ENCODE peak calls at places on chromosomes 4 and X, in five cellular contexts. E is fibroblast of lung, U is HL-60, B is AG09309, N is epithelial cell of proximal tubule. I is an unnamed sample.

GRCh38 chr4:6972911-6973310 is 63.3 kb downstream of the TBC1D14 start:
- DNase-seq in B (no peak), E (peak), N (no peak), U (no peak), I (no peak)

GRCh38 chr4:39285111-39285795 is 80.9 kb downstream of the RFC1 start:
- DNase-seq in U (no peak), N (no peak), E (no peak), B (no peak), I (no peak)

GRCh38 chr4:124053872-124054538 is 657.4 kb downstream of the SPRY1 start:
- DNase-seq in U (no peak), E (peak), B (no peak), N (no peak), I (no peak)

GRCh38 chrX:148500428-148501120 is at the start of gene AFF2:
- DNase-seq in E (peak), U (no peak), N (no peak), B (no peak), I (no peak)

GRCh38 chr4:38612996-38613395 is 51.0 kb upstream of the KLF3 start:
- DNase-seq in E (peak), N (no peak), B (no peak), U (no peak), I (no peak)

GRCh38 chr4:4762909-4763814 is 96.3 kb upstream of the MSX1 start:
- DNase-seq in B (peak), E (peak), N (no peak), U (no peak), I (peak)

GRCh38 chrX:130523460-130524394 is 121.9 kb downstream of the RBMX2 start:
- DNase-seq in U (no peak), E (peak), N (no peak), B (no peak), I (no peak)

GRCh38 chr4:4481394-4482000 is 60.4 kb downstream of the STX18 start:
- DNase-seq in E (peak), U (no peak), B (no peak), N (no peak), I (no peak)

GRCh38 chr4:136768925-136769275 is 763.4 kb downstream of the PCDH18 start:
- DNase-seq in B (no peak), N (no peak), E (no peak), U (no peak), I (no peak)

GRCh38 chrX:134418317-134419113 is 41.5 kb upstream of the HPRT1 start:
- DNase-seq in U (no peak), B (no peak), E (no peak), N (no peak), I (no peak)

DNA sequence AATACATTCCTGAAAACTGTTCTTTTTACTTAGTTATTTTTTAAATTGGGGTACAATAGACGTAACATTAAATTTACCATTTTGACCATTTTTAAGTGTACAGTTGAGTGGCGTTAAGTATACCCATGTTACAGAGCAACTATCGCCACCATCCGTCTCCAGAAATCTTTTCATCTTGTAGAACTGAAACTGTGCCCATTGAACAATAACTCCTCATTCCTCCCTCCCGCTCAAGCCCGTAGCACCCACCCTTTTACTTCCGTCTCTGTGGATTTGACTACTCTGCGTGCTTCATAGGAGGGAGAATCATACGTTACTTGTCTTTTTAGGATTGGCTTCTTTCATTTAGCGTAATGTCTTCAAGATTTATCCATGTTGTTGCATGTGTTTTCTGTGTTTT is 55.3 kb downstream of the TMEM131L start:
- DNase-seq in N (no peak), B (no peak), E (no peak), U (no peak), I (no peak)
- H3K4me3 ChIP-seq in N (no peak), B (no peak), E (no peak), U (no peak), I (no peak)

GRCh38 chr4:79678472-79679202 is 270.6 kb upstream of the GK2 start:
- DNase-seq in U (no peak), E (peak), B (no peak), N (no peak), I (no peak)

GRCh38 chr4:79679859-79680258 is 271.8 kb upstream of the GK2 start:
- DNase-seq in N (no peak), B (no peak), E (no peak), U (no peak), I (no peak)

GRCh38 chr4:79673321-79673720 is 265.3 kb upstream of the GK2 start:
- DNase-seq in B (no peak), U (no peak), N (no peak), E (no peak), I (no peak)

GRCh38 chr4:79673898-79674297 is 265.9 kb upstream of the GK2 start:
- DNase-seq in N (no peak), B (no peak), E (no peak), U (no peak), I (no peak)
- TF ChIP-seq CTCF in N (no peak), B (no peak), E (no peak), U (no peak), I (no peak)

DNA sequence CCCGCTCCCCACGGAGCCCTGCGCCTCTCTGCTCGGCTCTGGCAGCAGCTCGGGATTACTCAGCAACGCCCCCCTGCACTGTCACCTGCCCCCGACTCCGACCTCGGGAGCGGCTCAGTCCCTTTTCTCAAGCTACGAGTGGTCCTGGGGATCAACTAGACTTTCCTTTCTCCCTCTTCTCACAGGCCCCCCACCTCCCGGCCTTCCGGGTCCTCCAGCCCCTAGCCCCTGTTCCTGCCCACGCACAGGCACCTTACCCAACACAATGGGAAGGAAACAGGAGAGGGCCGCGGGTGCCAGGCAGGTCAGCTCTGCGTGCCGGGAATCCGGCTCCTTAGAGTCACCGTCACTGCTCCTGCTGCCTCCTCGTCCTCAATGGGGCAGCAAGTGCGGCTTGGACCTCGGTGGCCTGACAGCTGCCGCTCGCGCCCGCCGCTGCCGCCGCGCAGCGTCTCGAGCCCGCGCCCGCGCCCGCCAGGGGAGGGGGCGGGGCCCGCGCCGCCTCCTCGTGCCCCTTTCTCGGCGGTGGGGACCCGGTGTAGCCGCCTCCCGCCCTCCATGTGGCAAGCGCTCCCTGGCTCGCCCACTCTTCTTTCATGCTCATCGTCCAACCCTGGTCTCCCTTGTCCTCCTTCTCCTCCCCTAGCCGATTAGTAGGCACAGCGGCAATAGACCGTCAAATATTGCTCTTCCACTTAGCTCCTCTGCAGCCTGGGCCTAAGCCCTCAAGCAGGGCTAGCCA is at the start of gene RAB9B:
- DNase-seq in N (no peak), U (no peak), B (no peak), E (peak), I (no peak)
- H3K4me3 ChIP-seq in N (peak), U (peak), B (peak), E (peak), I (peak)

DNA sequence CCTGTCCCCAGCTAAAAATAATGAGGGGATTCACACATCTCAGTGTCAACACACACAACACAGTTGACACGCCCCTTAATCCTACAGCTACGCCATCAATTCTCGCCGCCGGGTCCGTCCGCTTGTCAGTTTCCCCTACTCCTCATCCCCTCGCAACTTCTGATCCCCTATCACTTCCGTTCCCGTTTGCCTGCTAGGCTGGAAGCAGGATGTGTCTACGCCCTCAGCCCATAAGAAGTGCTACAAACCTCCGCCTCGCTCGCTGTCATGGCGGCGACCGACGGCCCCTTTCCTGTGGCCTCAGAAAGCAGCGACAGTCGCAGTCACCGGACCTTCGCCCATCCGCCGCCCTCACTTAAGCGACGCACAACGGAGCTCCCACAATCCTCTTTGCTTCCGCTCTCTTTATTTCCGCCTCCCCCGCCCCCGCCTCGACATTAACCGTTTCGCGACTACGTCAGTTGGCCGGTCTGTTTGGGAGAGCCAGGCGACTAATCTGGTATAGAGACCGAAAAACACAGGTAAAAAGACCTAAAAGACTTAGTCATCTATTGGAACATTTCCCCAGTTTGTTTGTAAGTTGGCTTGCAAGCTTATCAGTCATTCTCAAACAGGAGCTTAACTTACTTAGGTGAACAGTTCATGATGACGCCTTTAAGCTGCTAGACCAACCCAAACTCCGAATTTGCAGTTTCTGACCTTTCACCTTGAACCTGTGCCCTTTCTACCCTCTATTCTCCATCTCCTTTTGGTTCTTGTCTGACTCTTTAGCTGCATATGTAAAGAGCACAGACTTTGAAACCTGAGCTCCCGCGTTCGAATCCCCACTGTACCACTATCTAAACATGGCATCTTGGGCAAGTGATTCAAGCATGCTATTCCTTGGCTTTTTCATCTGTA is at the start of gene SLC25A53:
- DNase-seq in B (peak), N (no peak), U (peak), E (peak), I (peak)
- TF ChIP-seq CTCF in B (no peak), N (no peak), U (no peak), E (no peak), I (no peak)

GRCh38 chr4:48478273-48478672 is 4.9 kb upstream of the SLC10A4 start:
- DNase-seq in E (no peak), U (no peak), N (no peak), B (no peak), I (no peak)

GRCh38 chr4:48481581-48481980 is 1.6 kb upstream of the SLC10A4 start:
- DNase-seq in B (no peak), E (no peak), N (no peak), U (no peak), I (no peak)

GRCh38 chr4:48483777-48484493 is 792 bp downstream of the SLC10A4 start:
- DNase-seq in N (no peak), U (no peak), E (no peak), B (no peak), I (no peak)

GRCh38 chr4:48484494-48485168 is 1.5 kb downstream of the SLC10A4 start:
- DNase-seq in U (no peak), B (no peak), E (no peak), N (no peak), I (no peak)

DNA sequence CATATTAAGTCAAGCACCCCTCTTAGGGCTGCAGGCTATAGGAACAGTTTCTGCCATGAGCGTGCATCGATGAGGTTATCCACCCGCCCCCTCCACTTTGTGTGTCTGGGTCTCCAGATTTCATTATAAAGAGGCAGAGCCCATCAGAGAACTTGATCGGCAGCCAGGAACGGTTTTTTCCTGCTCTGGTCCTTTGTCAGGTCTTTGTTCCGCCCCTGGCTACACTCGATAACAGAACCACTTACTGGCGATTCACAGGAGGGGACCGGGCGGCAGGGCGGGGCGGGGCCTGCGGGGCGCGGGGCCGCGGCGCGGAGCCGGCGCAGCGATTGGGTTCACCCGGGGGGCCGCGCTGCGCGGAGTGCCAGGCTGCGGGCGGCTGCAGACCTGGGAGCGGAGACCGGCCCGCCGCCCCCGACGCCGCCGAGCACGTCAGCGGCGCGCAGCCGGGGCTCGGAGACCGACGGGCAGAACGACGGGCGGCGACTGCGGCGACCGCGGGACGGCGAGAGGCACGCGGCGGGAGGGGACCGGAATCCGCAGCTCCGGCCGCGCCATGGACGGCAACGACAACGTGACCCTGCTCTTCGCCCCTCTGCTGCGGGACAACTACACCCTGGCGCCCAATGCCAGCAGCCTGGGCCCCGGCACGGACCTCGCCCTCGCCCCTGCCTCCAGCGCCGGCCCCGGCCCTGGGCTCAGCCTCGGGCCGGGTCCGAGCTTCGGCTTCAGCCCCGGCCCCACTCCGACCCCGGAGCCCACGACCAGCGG is at the start of gene SLC10A4:
- DNase-seq in E (no peak), B (no peak), N (no peak), U (no peak), I (no peak)
- H3K4me3 ChIP-seq in E (no peak), B (no peak), N (no peak), U (peak), I (peak)

DNA sequence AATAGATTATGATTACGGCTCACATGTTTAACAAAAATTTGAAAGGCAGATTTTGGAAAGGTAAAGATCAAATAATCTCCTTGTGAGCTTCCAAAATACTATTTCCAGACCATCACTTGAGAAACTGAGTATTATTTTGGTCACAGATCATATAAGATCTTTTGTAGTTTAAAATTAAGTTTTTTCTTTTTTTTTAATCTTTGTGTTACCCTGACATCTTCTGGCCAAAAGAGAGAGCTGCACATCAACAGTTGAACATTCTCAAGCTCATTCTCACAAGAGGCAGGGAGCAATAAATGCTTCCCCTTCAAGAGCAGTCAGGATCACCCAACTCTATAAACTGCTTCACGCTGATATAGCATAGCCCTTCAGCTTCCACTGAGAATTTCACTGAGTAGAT is 15.9 kb downstream of the TMEM192 start:
- DNase-seq in E (peak), N (no peak), U (no peak), B (peak), I (no peak)
- TF ChIP-seq CTCF in E (peak), N (peak), U (no peak), B (peak), I (peak)

GRCh38 chrX:114599903-114600302 is 16.0 kb downstream of the HTR2C start:
- DNase-seq in N (no peak), B (no peak), E (no peak), U (no peak), I (no peak)
- H3K4me3 ChIP-seq in N (no peak), B (no peak), E (no peak), U (no peak), I (no peak)